ENCODE peak calls at places on chromosomes 12 and 14, in five cellular contexts. J is stomach, X is ovary, G is testis, Q is prostate gland. V is an unnamed sample.
A peak's percentile ranks its signal among the peaks of the same experiment; 100 is the strongest.

GRCh38 chr14:74836251-74836957 is 39.5 kb downstream of the PROX2 start:
- DNase-seq in J (no peak), X (no peak), G (no peak), Q (no peak), V (no peak)

GRCh38 chr14:51448831-51449665 is 202.7 kb upstream of the FRMD6 start:
- DNase-seq in X (no peak), G (peak; percentile 64), J (no peak), Q (no peak), V (no peak)

GRCh38 chr12:96677363-96677762 is 188.0 kb downstream of the CFAP54 start:
- DNase-seq in X (no peak), Q (no peak), J (no peak), G (no peak), V (no peak)

GRCh38 chr12:53483225-53483978 is 15.9 kb downstream of the MAP3K12 start:
- DNase-seq in X (no peak), Q (no peak), J (no peak), G (no peak), V (no peak)

GRCh38 chr14:103259184-103259583 is 74.9 kb upstream of the EIF5 start:
- DNase-seq in X (no peak), G (no peak), Q (no peak), J (no peak), V (no peak)

GRCh38 chr12:50004696-50005095 is 20.6 kb downstream of the RACGAP1 start:
- DNase-seq in G (no peak), X (no peak), Q (no peak), J (no peak), V (no peak)

GRCh38 chr12:109572506-109572845 is 828 bp downstream of the MMAB start:
- DNase-seq in G (no peak), J (no peak), Q (no peak), X (no peak), V (peak; percentile 33)

GRCh38 chr14:77988966-77989365 is 181.2 kb upstream of the NRXN3 start:
- DNase-seq in X (no peak), G (no peak), Q (no peak), J (no peak), V (no peak)

GRCh38 chr12:104376650-104377506 is 73.3 kb downstream of the EID3 start:
- DNase-seq in Q (no peak), G (no peak), J (no peak), X (no peak), V (no peak)

DNA sequence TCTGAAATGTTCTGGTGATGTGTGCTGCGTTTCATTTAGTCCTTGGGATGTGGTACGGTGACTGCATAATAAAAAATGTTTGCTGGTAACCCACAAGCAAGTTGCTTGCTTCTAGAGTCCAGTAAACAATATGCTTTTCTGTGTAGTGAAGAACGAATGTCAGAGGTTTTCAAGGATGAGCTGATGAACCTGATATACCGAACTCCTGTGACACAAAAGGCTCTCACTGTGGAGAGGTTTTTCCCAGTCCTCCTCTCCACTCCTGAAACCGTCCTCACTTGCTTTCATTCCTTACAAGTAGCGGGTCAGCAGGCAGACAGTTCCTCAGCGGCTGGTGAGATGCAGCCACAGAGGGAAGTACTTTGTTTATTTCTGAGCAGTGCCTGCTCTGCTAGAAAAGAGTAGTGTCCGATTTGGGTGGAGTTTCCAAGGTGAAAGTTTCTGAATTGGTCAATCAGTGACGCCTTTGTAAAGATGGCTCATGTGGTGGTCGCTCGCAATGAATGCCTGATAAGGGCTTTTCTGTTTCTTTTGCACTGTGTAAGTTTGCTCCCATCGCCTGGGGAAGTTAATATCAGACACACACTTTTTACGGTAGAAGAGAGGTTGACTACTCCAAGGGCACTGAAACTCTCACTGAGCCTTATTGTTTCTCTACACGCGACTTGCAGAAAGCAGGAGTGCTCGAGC is 3.0 kb downstream of the ETV6 start:
- DNase-seq in J (peak; percentile 42), G (peak; percentile 68), Q (peak; percentile 39), X (no peak), V (peak; percentile 34)
- TF ChIP-seq POLR2A in J (no peak), G (no peak), Q (no peak), X (no peak), V (peak; percentile 8)

GRCh38 chr12:106978035-106978800 is 8.7 kb downstream of the MTERF2 start:
- DNase-seq in X (peak; percentile 80), Q (peak; percentile 52), J (peak; percentile 69), G (peak; percentile 81), V (no peak)
- TF ChIP-seq POLR2A in X (no peak), Q (no peak), J (no peak), G (no peak), V (no peak)

GRCh38 chr12:98644433-98644711 is 216 bp downstream of the IKBIP start:
- DNase-seq in G (no peak), J (peak; percentile 28), Q (peak; percentile 37), X (no peak), V (peak; percentile 79)
- TF ChIP-seq POLR2A in G (no peak), J (no peak), Q (no peak), X (no peak), V (no peak)

GRCh38 chr14:60178820-60179219 is 13.6 kb upstream of the DHRS7 start:
- DNase-seq in J (no peak), Q (no peak), X (no peak), G (no peak), V (no peak)

GRCh38 chr14:60171690-60172089 is 6.5 kb upstream of the DHRS7 start:
- DNase-seq in J (no peak), G (no peak), Q (no peak), X (no peak), V (no peak)

GRCh38 chr14:60178164-60178563 is 13.0 kb upstream of the DHRS7 start:
- DNase-seq in G (no peak), X (no peak), Q (no peak), J (no peak), V (no peak)

GRCh38 chr14:60174352-60175254 is 9.4 kb upstream of the DHRS7 start:
- DNase-seq in J (no peak), X (no peak), Q (no peak), G (no peak), V (no peak)

DNA sequence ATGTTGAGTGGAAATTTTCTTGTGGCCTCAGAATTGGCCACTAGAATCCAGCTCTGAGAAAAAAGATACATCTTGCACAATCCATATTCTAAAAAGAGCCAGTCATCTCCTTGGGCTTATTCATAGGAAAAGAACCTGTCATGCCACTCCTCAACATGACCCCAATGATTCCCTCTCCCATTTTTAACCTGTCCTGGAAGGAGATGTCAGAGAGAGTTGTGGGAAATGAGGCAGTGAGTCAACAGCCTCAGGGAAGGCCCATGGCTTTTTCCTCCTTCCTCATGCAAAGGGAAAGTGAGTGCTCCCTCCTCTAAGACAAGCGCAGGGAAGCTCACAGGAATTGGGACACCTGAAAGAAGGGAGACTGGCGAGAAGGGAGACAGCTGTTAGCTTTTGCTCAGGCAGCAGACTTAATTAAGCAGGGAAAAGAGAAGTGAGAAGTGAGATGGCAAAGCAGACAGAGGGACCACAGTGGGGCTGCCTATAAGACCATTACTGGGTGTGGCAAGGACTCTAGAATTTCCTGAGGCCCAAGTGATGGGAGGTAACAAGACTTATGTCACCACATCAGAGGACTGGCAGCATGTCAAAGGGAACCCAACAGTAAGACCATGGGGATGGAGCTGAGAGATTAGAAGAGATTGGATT is 10.2 kb upstream of the DHRS7 start:
- DNase-seq in X (no peak), Q (no peak), J (no peak), G (no peak), V (no peak)
- TF ChIP-seq POLR2A in X (no peak), Q (no peak), J (no peak), G (no peak), V (no peak)

GRCh38 chr12:122834229-122834920 is 882 bp upstream of the HIP1R start:
- DNase-seq in Q (no peak), J (peak; percentile 64), X (no peak), G (peak; percentile 58), V (peak; percentile 35)
- TF ChIP-seq POLR2A in Q (no peak), J (no peak), X (no peak), G (no peak), V (no peak)